ENCODE peak calls at places on chromosomes 7 and 10, in ten cellular contexts. Q is GM23338, A is right lobe of liver, E is Panc1, X is A549, U is SK-N-SH, C is AG10803, Z is heart right ventricle, B is fibroblast of lung, O is IMR-90. F is an unnamed sample.

GRCh38 chr10:25522946-25523608 is 348.3 kb downstream of the GPR158 start:
- DNase-seq in U (peak), A (no peak), X (no peak), E (no peak), Q (peak), Z (no peak), C (no peak), B (peak), O (no peak), F (no peak)

GRCh38 chr10:110433740-110434139 is 64.0 kb upstream of the DUSP5 start:
- DNase-seq in C (no peak), E (no peak), O (no peak), X (no peak), U (no peak), B (no peak), Q (no peak), A (no peak), Z (no peak), F (peak)

GRCh38 chr10:79192677-79193003 is 123.9 kb downstream of the ZMIZ1 start:
- DNase-seq in Q (no peak), O (peak), A (no peak), Z (no peak), C (peak), X (no peak), E (no peak), U (no peak), B (peak), F (no peak)

GRCh38 chr7:35313575-35313974 is 59.7 kb upstream of the TBX20 start:
- DNase-seq in O (no peak), U (no peak), C (no peak), A (no peak), B (no peak), Q (no peak), Z (no peak), E (no peak), X (no peak), F (no peak)

GRCh38 chr7:76047305-76047810 is 442 bp downstream of the STYXL1 start:
- DNase-seq in U (no peak), C (peak), X (no peak), E (no peak), O (no peak), A (no peak), Z (no peak), B (no peak), Q (no peak), F (no peak)

GRCh38 chr7:2564970-2565546 is 6.3 kb downstream of the IQCE start:
- DNase-seq in O (peak), C (no peak), B (no peak), E (no peak), U (no peak), X (no peak), Z (no peak), A (no peak), Q (no peak), F (no peak)

GRCh38 chr10:104406715-104407517 is 53.3 kb downstream of the CFAP58 start:
- DNase-seq in Q (peak), Z (no peak), C (peak), O (peak), E (peak), A (no peak), X (peak), U (peak), B (peak), F (peak)

GRCh38 chr10:79079490-79080355 is 11.0 kb downstream of the ZMIZ1 start:
- DNase-seq in U (no peak), B (peak), C (peak), E (no peak), Q (no peak), X (peak), Z (peak), A (no peak), O (peak), F (no peak)

GRCh38 chr10:28743576-28743975 is 66.3 kb downstream of the BAMBI start:
- DNase-seq in A (no peak), X (no peak), B (no peak), O (no peak), E (no peak), Z (no peak), U (no peak), Q (no peak), C (no peak), F (no peak)

GRCh38 chr10:74991435-74991834 is 120.0 kb upstream of the SAMD8 start:
- DNase-seq in O (no peak), A (no peak), U (peak), Q (peak), Z (no peak), E (peak), C (no peak), B (no peak), X (peak), F (no peak)

GRCh38 chr7:106381252-106381651 is 96.5 kb upstream of the NAMPT start:
- DNase-seq in X (no peak), U (no peak), Z (no peak), B (no peak), C (no peak), E (no peak), A (no peak), O (no peak), Q (no peak), F (no peak)

GRCh38 chr10:124287071-124287685 is 131.5 kb downstream of the OAT start:
- DNase-seq in O (no peak), B (no peak), U (no peak), C (no peak), Z (no peak), X (no peak), A (peak), E (no peak), Q (no peak), F (no peak)

GRCh38 chr10:128263891-128264688 is 137.9 kb upstream of the MKI67 start:
- DNase-seq in A (peak), O (peak), Q (peak), B (peak), C (peak), Z (peak), E (peak), X (peak), U (peak), F (peak)

GRCh38 chr10:103789771-103790201 is 65.6 kb downstream of the SH3PXD2A start:
- DNase-seq in E (no peak), A (no peak), Q (no peak), Z (no peak), B (no peak), U (no peak), X (no peak), O (no peak), C (no peak), F (no peak)

GRCh38 chr7:5694221-5694754 is 87.2 kb downstream of the RNF216 start:
- DNase-seq in C (peak), A (no peak), X (no peak), O (peak), E (no peak), U (no peak), B (peak), Z (no peak), Q (no peak), F (no peak)

GRCh38 chr7:140230517-140230861 is 53.7 kb upstream of the KDM7A start:
- DNase-seq in A (no peak), C (peak), Z (peak), O (no peak), B (no peak), X (no peak), Q (no peak), U (peak), E (no peak), F (no peak)

GRCh38 chr7:69722836-69723235 is 124.6 kb downstream of the AUTS2 start:
- DNase-seq in C (peak), E (no peak), Z (no peak), Q (no peak), X (no peak), U (no peak), O (no peak), B (peak), A (no peak), F (no peak)

GRCh38 chr10:60208676-60209269 is 180.9 kb downstream of the ANK3 start:
- DNase-seq in C (peak), Z (no peak), Q (peak), U (peak), O (peak), X (no peak), E (peak), B (peak), A (no peak), F (no peak)

GRCh38 chr10:133162178-133162909 is 2.3 kb downstream of the KNDC1 start:
- DNase-seq in Z (no peak), C (no peak), U (no peak), Q (no peak), O (no peak), A (peak), E (no peak), X (no peak), B (peak), F (peak)

GRCh38 chr7:44261239-44261638 is 60.5 kb downstream of the YKT6 start:
- DNase-seq in C (no peak), A (no peak), X (no peak), B (no peak), U (no peak), O (no peak), Q (no peak), Z (no peak), E (no peak), F (no peak)

GRCh38 chr10:132848306-132848705 is 62.4 kb upstream of the NKX6-2 start:
- DNase-seq in C (no peak), Z (peak), E (no peak), X (no peak), O (no peak), U (peak), A (no peak), B (no peak), Q (no peak), F (no peak)

GRCh38 chr7:123665896-123666295 is 10.2 kb downstream of the LMOD2 start:
- DNase-seq in C (no peak), X (no peak), Q (no peak), O (no peak), A (peak), B (peak), Z (no peak), U (no peak), E (no peak), F (no peak)

GRCh38 chr10:132957981-132958885 is 15.9 kb upstream of the CFAP46 start:
- DNase-seq in X (no peak), Q (no peak), O (no peak), A (peak), E (no peak), Z (no peak), U (no peak), B (no peak), C (no peak), F (no peak)

GRCh38 chr7:15647309-15647708 is 39.2 kb downstream of the MEOX2 start:
- DNase-seq in U (no peak), Z (no peak), A (no peak), X (no peak), Q (no peak), B (no peak), O (no peak), C (no peak), E (no peak), F (no peak)

GRCh38 chr10:128456271-128456670 is 330.0 kb upstream of the MKI67 start:
- DNase-seq in Q (no peak), X (no peak), O (no peak), Z (no peak), A (no peak), E (no peak), C (no peak), B (no peak), U (no peak), F (no peak)

GRCh38 chr10:97573021-97573420 is 442 bp downstream of the ANKRD2 start:
- DNase-seq in U (no peak), E (no peak), A (no peak), X (no peak), O (peak), C (peak), Q (no peak), B (peak), Z (no peak), F (no peak)

GRCh38 chr7:108257954-108258353 is 127.8 kb upstream of the LAMB4 start:
- DNase-seq in E (no peak), B (no peak), O (no peak), U (no peak), Z (no peak), X (no peak), C (no peak), Q (no peak), A (no peak), F (no peak)

GRCh38 chr10:116055252-116055918 is 217.6 kb downstream of the GFRA1 start:
- DNase-seq in Z (no peak), Q (peak), B (no peak), C (no peak), E (no peak), O (no peak), A (no peak), U (no peak), X (no peak), F (no peak)

GRCh38 chr7:77338260-77338659 is 77.9 kb downstream of the GSAP start:
- DNase-seq in Z (no peak), A (no peak), X (no peak), C (no peak), O (no peak), E (no peak), Q (no peak), U (no peak), B (no peak), F (no peak)

GRCh38 chr10:119659951-119660350 is 8.8 kb downstream of the BAG3 start:
- DNase-seq in X (no peak), Z (no peak), C (no peak), A (no peak), U (no peak), Q (no peak), E (no peak), B (no peak), O (no peak), F (no peak)

GRCh38 chr7:108167460-108167859 is 37.3 kb upstream of the LAMB4 start:
- DNase-seq in E (no peak), O (peak), U (no peak), C (peak), B (peak), X (no peak), Z (no peak), A (no peak), Q (no peak), F (no peak)

GRCh38 chr7:46764100-46764941 is 817.6 kb downstream of the TNS3 start:
- DNase-seq in Q (no peak), C (peak), Z (no peak), B (peak), O (peak), U (no peak), E (peak), X (peak), A (peak), F (no peak)

GRCh38 chr10:11468126-11468742 is 143.2 kb downstream of the USP6NL start:
- DNase-seq in Z (no peak), U (no peak), Q (no peak), O (peak), A (no peak), C (no peak), X (no peak), B (peak), E (no peak), F (no peak)

GRCh38 chr10:59713196-59713821 is 3.7 kb upstream of the SLC16A9 start:
- DNase-seq in E (no peak), A (no peak), X (no peak), Z (no peak), Q (no peak), B (no peak), U (no peak), C (no peak), O (no peak), F (no peak)

GRCh38 chr10:129613377-129613980 is 146.4 kb downstream of the MGMT start:
- DNase-seq in O (no peak), U (no peak), B (no peak), Q (no peak), E (no peak), C (no peak), X (no peak), Z (no peak), A (no peak), F (no peak)

GRCh38 chr10:87608756-87609155 is 50.9 kb upstream of the PAPSS2 start:
- DNase-seq in Z (no peak), Q (peak), B (no peak), O (no peak), U (peak), E (no peak), A (no peak), C (no peak), X (no peak), F (no peak)

GRCh38 chr7:116197355-116197754 is 13.0 kb upstream of the TES start:
- DNase-seq in C (peak), B (no peak), Q (no peak), U (no peak), O (no peak), A (no peak), X (no peak), E (no peak), Z (no peak), F (no peak)

GRCh38 chr7:106858618-106859532 is 6.2 kb upstream of the PIK3CG start:
- DNase-seq in U (peak), B (no peak), O (no peak), Q (no peak), E (no peak), X (no peak), A (peak), C (no peak), Z (peak), F (no peak)

GRCh38 chr10:11345224-11346054 is 266.0 kb downstream of the USP6NL start:
- DNase-seq in A (no peak), E (no peak), X (no peak), B (no peak), U (no peak), Q (peak), O (no peak), Z (no peak), C (no peak), F (peak)

GRCh38 chr10:9762966-9763656 is 1254.6 kb upstream of the CELF2 start:
- DNase-seq in U (no peak), O (peak), Z (no peak), A (no peak), Q (no peak), E (no peak), X (no peak), C (peak), B (peak), F (no peak)

GRCh38 chr10:9766762-9767161 is 1250.9 kb upstream of the CELF2 start:
- DNase-seq in Z (no peak), B (no peak), U (no peak), A (no peak), Q (peak), X (no peak), O (no peak), C (no peak), E (no peak), F (no peak)
- TF ChIP-seq CTCF in Z (no peak), B (no peak), U (no peak), A (no peak), Q (peak), X (no peak), O (no peak), C (no peak), E (no peak), F (peak)

DNA sequence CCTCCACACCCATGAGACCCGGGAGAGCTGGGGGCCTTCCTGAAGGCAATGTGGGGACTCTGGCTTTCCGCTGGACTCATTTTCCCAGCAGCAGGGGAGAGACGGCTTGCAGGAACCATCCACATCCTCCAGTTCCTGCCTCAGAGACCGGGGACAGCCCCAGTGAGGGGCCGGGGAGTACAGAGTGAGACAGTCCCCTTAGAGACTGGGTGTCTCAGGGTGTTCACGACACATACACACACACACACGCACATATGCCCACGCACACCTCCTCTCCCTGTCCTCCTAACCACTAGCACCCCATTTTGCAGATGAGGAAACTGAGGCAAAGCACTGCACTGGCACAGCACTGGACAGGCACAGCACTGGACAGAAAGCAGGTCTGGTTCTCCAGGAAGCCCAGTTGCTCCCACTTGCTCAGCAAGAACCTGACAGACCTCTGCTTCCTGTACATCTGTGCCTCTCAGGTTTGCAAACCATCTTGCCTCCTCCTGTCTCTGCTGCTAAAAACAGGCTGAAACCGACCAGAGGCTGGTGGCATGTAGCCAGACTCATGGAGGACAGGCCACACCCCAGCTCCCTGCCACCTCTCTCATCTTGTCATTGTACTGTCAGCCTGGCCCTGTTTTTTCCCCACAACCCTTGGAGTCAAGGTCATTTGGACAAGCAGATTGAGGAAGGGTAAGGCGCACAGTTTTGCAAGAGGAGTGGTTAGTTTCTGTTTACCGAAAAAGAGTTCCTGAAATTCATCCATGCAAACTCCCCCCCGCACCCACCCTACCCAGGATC is 8.0 kb upstream of the C10orf105 start:
- DNase-seq in B (no peak), E (no peak), Z (peak), Q (no peak), C (peak), A (no peak), X (no peak), O (no peak), U (peak), F (no peak)
- H3K4me3 ChIP-seq in B (no peak), E (no peak), Z (no peak), Q (no peak), C (no peak), A (no peak), X (no peak), O (no peak), U (no peak), F (no peak)

GRCh38 chr7:99624487-99624886 is 7.7 kb downstream of the ZSCAN25 start:
- DNase-seq in X (no peak), Z (no peak), U (no peak), A (no peak), E (no peak), B (no peak), Q (no peak), O (no peak), C (no peak), F (no peak)
- TF ChIP-seq CTCF in X (no peak), Z (no peak), U (no peak), A (no peak), E (no peak), B (no peak), Q (no peak), O (no peak), C (no peak), F (no peak)

GRCh38 chr10:100829103-100829870 is 83.5 kb upstream of the SLF2 start:
- DNase-seq in A (no peak), C (no peak), U (peak), O (no peak), B (no peak), E (no peak), X (peak), Q (peak), Z (no peak), F (no peak)
- H3K4me3 ChIP-seq in A (peak), C (peak), U (peak), O (peak), B (no peak), E (no peak), X (peak), Q (peak), Z (peak), F (no peak)

GRCh38 chr7:135211179-135211945 is at the start of gene WDR91:
- DNase-seq in U (peak), Z (peak), X (peak), C (peak), A (peak), B (peak), Q (peak), E (peak), O (peak), F (peak)
- TF ChIP-seq CTCF in U (peak), Z (no peak), X (peak), C (no peak), A (no peak), B (no peak), Q (no peak), E (no peak), O (no peak), F (no peak)

GRCh38 chr7:155371884-155372781 is 74.5 kb downstream of the INSIG1 start:
- DNase-seq in A (no peak), E (no peak), U (peak), X (peak), Z (no peak), C (no peak), Q (peak), B (no peak), O (no peak), F (no peak)
- H3K4me3 ChIP-seq in A (peak), E (no peak), U (no peak), X (peak), Z (no peak), C (no peak), Q (peak), B (no peak), O (no peak), F (no peak)

GRCh38 chr7:40704172-40704571 is 569.4 kb downstream of the SUGCT start:
- DNase-seq in A (no peak), Q (peak), U (no peak), E (no peak), B (no peak), C (no peak), O (no peak), X (no peak), Z (no peak), F (no peak)
- TF ChIP-seq CTCF in A (no peak), Q (peak), U (peak), E (no peak), B (no peak), C (no peak), O (no peak), X (no peak), Z (no peak), F (peak)

GRCh38 chr7:151057989-151058765 is 480 bp upstream of the CDK5 start:
- DNase-seq in C (peak), X (peak), U (peak), Q (peak), B (peak), A (peak), O (peak), E (peak), Z (peak), F (peak)
- H3K4me3 ChIP-seq in C (peak), X (peak), U (peak), Q (peak), B (peak), A (peak), O (peak), E (peak), Z (peak), F (peak)

DNA sequence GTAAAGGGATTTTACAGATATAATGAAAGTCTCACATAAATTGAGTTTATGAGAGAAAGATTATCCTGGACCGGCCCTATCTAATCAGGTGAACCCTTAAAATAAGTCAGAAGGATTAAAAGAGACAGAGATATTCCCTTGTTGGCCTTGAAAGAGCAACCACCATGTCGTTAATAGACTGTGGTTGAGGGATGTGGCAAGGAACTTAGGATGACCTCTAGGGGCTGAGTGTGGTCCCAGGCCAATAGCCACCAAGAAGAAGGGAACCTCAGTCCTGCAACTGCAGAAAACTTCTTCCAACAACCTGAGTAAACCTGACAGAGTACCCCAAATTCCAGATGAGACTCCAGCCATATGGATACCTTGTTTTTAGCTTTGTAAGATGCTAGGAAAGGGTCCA is 121.5 kb downstream of the POLR1F start:
- DNase-seq in Q (peak), B (no peak), X (no peak), E (no peak), A (no peak), Z (no peak), O (no peak), U (no peak), C (no peak), F (no peak)
- TF ChIP-seq CTCF in Q (peak), B (no peak), X (no peak), E (peak), A (no peak), Z (no peak), O (no peak), U (peak), C (no peak), F (no peak)

F was measured in LNCaP clone FGC.